ENCODE peak calls at places on chromosomes 4 and X, in eight cellular contexts. A is NCI-H1092 treated with DMSO at 0.1 percent for 48 hours; P is upper lobe of right lung; I is NCI-H2081 treated with DMSO at 0.1 percent for 48 hours; W is ecto neural progenitor cell; F is NCI-H510A treated with DMSO at 0.1 percent for 48 hours; V is naive thymus-derived CD4-positive, alpha-beta T cell; Y is GM23338. L is an unnamed sample.

GRCh38 chrX:17376381-17377046 is 1.5 kb downstream of the NHS start:
- DNase-seq in A (peak), P (no peak), I (no peak), W (peak), F (peak), V (no peak), Y (peak), L (peak)

GRCh38 chr4:89563431-89563830 is 255.8 kb upstream of the GPRIN3 start:
- DNase-seq in A (no peak), P (no peak), I (no peak), W (no peak), F (no peak), V (no peak), Y (no peak), L (peak)

GRCh38 chr4:38723114-38723513 is 59.1 kb downstream of the KLF3 start:
- DNase-seq in A (no peak), P (no peak), I (no peak), W (no peak), F (no peak), V (no peak), Y (no peak), L (no peak)

GRCh38 chr4:123503698-123504389 is 107.2 kb downstream of the SPRY1 start:
- DNase-seq in A (peak), P (no peak), I (no peak), W (no peak), F (no peak), V (no peak), Y (no peak), L (peak)

GRCh38 chr4:108118505-108118904 is 50.2 kb downstream of the LEF1 start:
- DNase-seq in A (peak), P (no peak), I (peak), W (no peak), F (peak), V (no peak), Y (no peak), L (peak)

GRCh38 chr4:14434916-14435315 is 567.4 kb upstream of the CPEB2 start:
- DNase-seq in A (no peak), P (no peak), I (no peak), W (no peak), F (no peak), V (no peak), Y (no peak), L (no peak)

GRCh38 chr4:113825272-113825671 is 63.7 kb upstream of the CAMK2D start:
- DNase-seq in A (no peak), P (no peak), I (no peak), W (no peak), F (no peak), V (peak), Y (no peak), L (no peak)

GRCh38 chrX:70444326-70445196 is at the start of gene DLG3:
- DNase-seq in A (peak), P (no peak), I (no peak), W (peak), F (peak), V (no peak), Y (peak), L (peak)

GRCh38 chr4:47485047-47485692 is at the start of gene ATP10D:
- DNase-seq in A (peak), P (peak), I (peak), W (peak), F (peak), V (peak), Y (peak), L (peak)

GRCh38 chrX:154408659-154409221 is 314 bp downstream of the DNASE1L1 start:
- DNase-seq in A (no peak), P (no peak), I (no peak), W (no peak), F (no peak), V (no peak), Y (no peak), L (no peak)

GRCh38 chr4:121070696-121071639 is 1.4 kb downstream of the NDNF start:
- DNase-seq in A (no peak), P (peak), I (no peak), W (peak), F (no peak), V (peak), Y (peak), L (peak)

GRCh38 chrX:138150709-138151108 is 560.8 kb downstream of the FGF13 start:
- DNase-seq in A (no peak), P (no peak), I (no peak), W (no peak), F (no peak), V (no peak), Y (peak), L (peak)

L was measured in NCI-H69.